ENCODE peak calls at places on chromosomes 3 and 15, in five cellular contexts. N is coronary artery; Y is CD4-positive, alpha-beta T cell; U is mammary epithelial cell; E is neural progenitor cell. Q is an unnamed sample.

GRCh38 chr3:38404286-38404685 is 49.4 kb upstream of the ACVR2B start:
- DNase-seq in N (no peak), Y (no peak), U (peak), E (no peak), Q (peak)

GRCh38 chr15:95440712-95441111 is 889.8 kb upstream of the NR2F2 start:
- DNase-seq in N (no peak), Y (no peak), U (no peak), E (no peak), Q (no peak)

GRCh38 chr3:40302784-40303183 is 6.7 kb upstream of the EIF1B start:
- DNase-seq in N (no peak), Y (no peak), U (no peak), E (no peak), Q (no peak)

GRCh38 chr15:38002883-38003477 is 68.5 kb downstream of the TMCO5A start:
- DNase-seq in N (peak), Y (no peak), U (peak), E (peak), Q (peak)

GRCh38 chr3:120418446-120418845 is 32.3 kb downstream of the FSTL1 start:
- DNase-seq in N (no peak), Y (no peak), U (no peak), E (no peak), Q (peak)

GRCh38 chr3:172595648-172596393 is 72.6 kb upstream of the TNFSF10 start:
- DNase-seq in N (no peak), Y (peak), U (peak), E (peak), Q (peak)

GRCh38 chr3:186032321-186032720 is 76.6 kb downstream of the ETV5 start:
- DNase-seq in N (no peak), Y (no peak), U (no peak), E (no peak), Q (no peak)

GRCh38 chr15:51341366-51342248 is at the start of gene GLDN:
- DNase-seq in N (peak), Y (no peak), U (peak), E (peak), Q (peak)

GRCh38 chr15:100373037-100373896 is 31.5 kb upstream of the ADAMTS17 start:
- DNase-seq in N (no peak), Y (no peak), U (no peak), E (peak), Q (no peak)

GRCh38 chr15:89444855-89445254 is 51.5 kb downstream of the RHCG start:
- DNase-seq in N (no peak), Y (no peak), U (no peak), E (peak), Q (no peak)

GRCh38 chr15:67433495-67434099 is 87.3 kb upstream of the C15orf61 start:
- DNase-seq in N (no peak), Y (no peak), U (peak), E (peak), Q (peak)

GRCh38 chr3:99515-99914 is 97.0 kb upstream of the CHL1 start:
- DNase-seq in N (no peak), Y (no peak), U (no peak), E (no peak), Q (no peak)

GRCh38 chr15:69916169-69916785 is 181.4 kb downstream of the TLE3 start:
- DNase-seq in N (peak), Y (no peak), U (no peak), E (no peak), Q (no peak)

GRCh38 chr3:53195602-53196574 is 34.9 kb downstream of the PRKCD start:
- DNase-seq in N (no peak), Y (peak), U (peak), E (peak), Q (peak)

DNA sequence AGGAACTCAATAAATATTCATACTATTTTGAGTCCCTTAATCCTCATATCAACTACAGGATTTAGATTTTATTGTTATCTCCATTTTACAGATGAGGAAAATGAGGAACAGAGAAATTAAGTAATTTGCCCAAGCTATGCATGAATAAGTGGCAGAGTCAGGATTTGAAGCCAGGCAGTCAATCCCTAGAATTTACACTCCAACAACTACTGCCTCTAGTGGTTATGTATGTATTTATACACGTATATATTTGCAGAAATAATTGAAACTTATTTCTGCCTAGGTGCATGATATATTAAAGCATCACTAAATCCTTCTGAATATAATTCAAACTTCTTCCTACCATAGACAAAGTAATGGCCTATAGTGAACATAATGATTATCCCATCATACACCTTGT is 137.4 kb downstream of the SERPINI1 start:
- DNase-seq in N (no peak), Y (no peak), U (no peak), E (no peak), Q (no peak)
- TF ChIP-seq CTCF in N (no peak), Y (no peak), U (peak), E (peak), Q (peak)

GRCh38 chr15:73755481-73755880 is 2.3 kb upstream of the INSYN1 start:
- DNase-seq in N (no peak), Y (no peak), U (no peak), E (no peak), Q (no peak)

GRCh38 chr15:73755946-73756345 is 2.8 kb upstream of the INSYN1 start:
- DNase-seq in N (no peak), Y (no peak), U (no peak), E (no peak), Q (no peak)

GRCh38 chr15:73752817-73753214 is 335 bp downstream of the INSYN1 start:
- DNase-seq in N (no peak), Y (no peak), U (no peak), E (peak), Q (no peak)

GRCh38 chr15:73753250-73754130 is at the start of gene INSYN1:
- DNase-seq in N (no peak), Y (no peak), U (no peak), E (peak), Q (peak)

GRCh38 chr15:73754461-73754860 is 1.3 kb upstream of the INSYN1 start:
- DNase-seq in N (no peak), Y (no peak), U (no peak), E (no peak), Q (no peak)
- TF ChIP-seq CTCF in N (no peak), Y (no peak), U (no peak), E (no peak), Q (no peak)

GRCh38 chr15:41906608-41907007 is 12.8 kb upstream of the SPTBN5 start:
- DNase-seq in N (no peak), Y (no peak), U (no peak), E (no peak), Q (no peak)
- TF ChIP-seq CTCF in N (no peak), Y (no peak), U (no peak), E (no peak), Q (no peak)

GRCh38 chr3:198090795-198091194 is 130.8 kb downstream of the LMLN start:
- DNase-seq in N (no peak), Y (no peak), U (no peak), E (no peak), Q (no peak)
- TF ChIP-seq CTCF in N (no peak), Y (no peak), U (no peak), E (no peak), Q (no peak)

DNA sequence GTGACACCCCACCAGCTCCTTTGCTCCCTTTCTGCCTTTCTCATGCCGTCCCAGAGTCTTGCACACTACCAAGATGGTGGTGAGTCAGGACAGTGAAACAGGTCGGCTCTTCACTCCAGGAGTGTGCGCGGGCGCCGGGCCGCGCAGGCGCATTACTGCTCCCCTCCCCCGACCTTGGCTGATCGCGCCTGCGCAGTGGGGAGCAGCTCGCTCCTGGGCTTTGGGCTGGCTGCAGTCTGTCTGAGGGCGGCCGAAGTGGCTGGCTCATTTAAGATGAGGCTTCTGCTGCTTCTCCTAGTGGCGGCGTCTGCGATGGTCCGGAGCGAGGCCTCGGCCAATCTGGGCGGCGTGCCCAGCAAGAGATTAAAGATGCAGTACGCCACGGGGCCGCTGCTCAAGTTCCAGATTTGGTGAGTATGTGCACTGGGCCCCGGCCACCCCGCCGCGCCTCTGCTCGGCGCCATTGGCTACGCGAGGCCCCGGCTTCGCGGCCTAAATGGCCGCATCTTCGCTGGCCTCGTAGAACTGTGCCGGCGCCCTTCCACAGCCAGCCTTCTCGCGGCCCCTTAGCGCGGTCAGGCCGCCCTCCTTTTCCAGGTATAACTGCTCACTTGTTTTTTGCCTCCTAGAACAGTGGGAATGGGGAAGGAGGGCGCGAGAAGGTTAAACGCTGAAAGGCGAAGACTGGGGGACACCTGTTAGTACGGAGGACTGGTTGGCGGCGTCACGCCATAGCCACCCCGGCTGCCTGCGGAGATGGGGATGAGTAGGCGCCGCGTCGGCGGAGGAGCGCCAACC is at the start of gene SELENOT:
- DNase-seq in N (peak), Y (peak), U (peak), E (peak), Q (peak)
- TF ChIP-seq CTCF in N (no peak), Y (no peak), U (peak), E (peak), Q (no peak)

DNA sequence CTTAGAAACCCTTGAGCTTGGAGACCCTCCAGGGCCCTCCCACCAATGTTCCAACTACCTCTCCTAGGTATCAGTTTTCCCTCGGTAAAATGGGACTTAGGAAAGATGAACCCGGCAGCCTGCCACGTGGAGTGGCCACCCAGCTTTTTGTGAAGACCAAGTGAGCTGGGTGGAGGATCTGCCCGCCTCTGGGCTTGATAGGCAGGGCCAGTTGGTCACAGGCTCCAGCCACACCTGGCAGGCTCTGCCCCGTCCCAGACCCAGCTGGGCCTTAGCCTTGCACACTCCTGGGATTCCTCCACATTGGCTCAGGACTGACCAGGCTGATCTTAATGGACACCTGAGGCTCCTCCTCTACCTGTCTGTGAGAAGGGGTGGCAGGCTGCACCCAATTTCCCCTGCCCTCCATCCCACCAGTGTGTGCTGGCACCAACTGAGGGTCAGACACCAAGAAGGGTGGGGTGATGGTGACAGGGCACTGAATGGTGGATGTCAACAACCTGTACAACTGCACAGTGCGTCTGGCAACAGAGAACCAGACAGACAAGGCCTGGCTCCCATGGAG is 761 bp upstream of the GRIP2 start:
- DNase-seq in N (no peak), Y (no peak), U (no peak), E (no peak), Q (no peak)
- TF ChIP-seq CTCF in N (no peak), Y (no peak), U (no peak), E (no peak), Q (no peak)

DNA sequence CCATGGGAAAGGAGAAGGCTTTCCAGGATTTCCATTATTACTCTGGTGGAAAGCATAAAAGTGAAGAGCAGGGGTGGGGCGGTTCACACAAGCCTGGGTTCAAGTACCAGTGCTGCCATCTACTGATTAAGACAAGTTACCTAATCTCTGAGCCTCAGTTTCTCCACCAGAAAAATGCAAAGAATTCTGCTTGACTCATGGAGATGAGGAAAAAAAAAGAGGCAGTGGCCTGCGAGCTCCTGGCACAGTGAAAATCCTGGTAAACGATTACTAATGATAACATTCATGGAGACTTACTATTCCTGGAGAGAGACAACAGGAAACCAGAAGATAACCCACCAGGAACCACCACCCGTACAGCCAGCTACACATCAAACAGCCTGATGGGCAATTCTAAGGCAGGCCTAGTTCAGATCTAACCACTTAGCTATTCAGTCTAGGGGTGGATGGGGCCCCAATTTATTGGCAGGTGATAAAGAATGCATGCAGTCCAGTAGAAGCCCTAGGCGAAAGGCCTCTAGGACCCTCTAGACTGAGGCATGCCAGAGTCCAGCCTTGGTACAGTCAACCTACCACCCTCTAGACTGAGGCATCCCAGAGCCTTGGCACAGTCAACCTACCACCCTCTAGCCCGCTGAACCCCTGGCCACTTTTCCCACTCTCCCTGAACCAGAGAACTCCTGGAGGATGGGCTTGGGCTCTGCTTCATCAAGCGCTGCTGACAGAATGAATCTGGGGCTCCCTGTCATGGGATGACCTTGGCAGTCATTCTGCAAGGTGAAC is 2.5 kb downstream of the AMOTL2 start:
- DNase-seq in N (no peak), Y (no peak), U (no peak), E (no peak), Q (no peak)
- TF ChIP-seq CTCF in N (no peak), Y (no peak), U (peak), E (no peak), Q (no peak)

GRCh38 chr3:192187485-192188051 is 539.8 kb downstream of the FGF12 start:
- DNase-seq in N (no peak), Y (no peak), U (no peak), E (peak), Q (peak)

GRCh38 chr3:192183109-192183508 is 544.2 kb downstream of the FGF12 start:
- DNase-seq in N (no peak), Y (no peak), U (no peak), E (no peak), Q (no peak)

GRCh38 chr3:192194081-192194480 is 533.3 kb downstream of the FGF12 start:
- DNase-seq in N (no peak), Y (no peak), U (no peak), E (peak), Q (no peak)

GRCh38 chr3:192186508-192186907 is 540.8 kb downstream of the FGF12 start:
- DNase-seq in N (no peak), Y (no peak), U (no peak), E (no peak), Q (no peak)

GRCh38 chr3:192188218-192188835 is 539.0 kb downstream of the FGF12 start:
- DNase-seq in N (no peak), Y (no peak), U (peak), E (peak), Q (peak)
- TF ChIP-seq CTCF in N (no peak), Y (peak), U (peak), E (peak), Q (peak)

GRCh38 chr3:160340351-160340750 is 58.7 kb downstream of the IFT80 start:
- DNase-seq in N (no peak), Y (no peak), U (no peak), E (no peak), Q (no peak)

GRCh38 chr3:160346511-160346910 is 52.5 kb downstream of the IFT80 start:
- DNase-seq in N (no peak), Y (no peak), U (no peak), E (no peak), Q (no peak)

DNA sequence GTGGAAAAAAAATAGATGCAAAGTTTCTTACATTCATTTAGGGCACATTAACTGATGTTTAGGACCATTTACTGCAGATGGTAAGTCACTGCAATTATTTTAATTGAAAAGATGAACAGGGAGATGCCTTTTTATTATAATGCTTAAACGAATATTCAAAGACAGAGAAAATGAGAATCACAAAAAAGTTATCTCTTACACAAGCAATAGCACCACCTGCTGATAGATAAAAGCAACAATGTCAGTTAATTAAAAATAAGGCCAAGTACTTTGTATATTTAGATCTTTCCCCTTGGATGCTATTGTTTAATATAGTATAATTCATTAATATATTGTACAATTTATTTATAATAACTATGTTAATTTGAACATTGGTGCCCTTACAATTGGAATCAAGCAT is 55.9 kb downstream of the IFT80 start:
- DNase-seq in N (no peak), Y (no peak), U (peak), E (peak), Q (peak)
- TF ChIP-seq CTCF in N (no peak), Y (no peak), U (peak), E (peak), Q (peak)

DNA sequence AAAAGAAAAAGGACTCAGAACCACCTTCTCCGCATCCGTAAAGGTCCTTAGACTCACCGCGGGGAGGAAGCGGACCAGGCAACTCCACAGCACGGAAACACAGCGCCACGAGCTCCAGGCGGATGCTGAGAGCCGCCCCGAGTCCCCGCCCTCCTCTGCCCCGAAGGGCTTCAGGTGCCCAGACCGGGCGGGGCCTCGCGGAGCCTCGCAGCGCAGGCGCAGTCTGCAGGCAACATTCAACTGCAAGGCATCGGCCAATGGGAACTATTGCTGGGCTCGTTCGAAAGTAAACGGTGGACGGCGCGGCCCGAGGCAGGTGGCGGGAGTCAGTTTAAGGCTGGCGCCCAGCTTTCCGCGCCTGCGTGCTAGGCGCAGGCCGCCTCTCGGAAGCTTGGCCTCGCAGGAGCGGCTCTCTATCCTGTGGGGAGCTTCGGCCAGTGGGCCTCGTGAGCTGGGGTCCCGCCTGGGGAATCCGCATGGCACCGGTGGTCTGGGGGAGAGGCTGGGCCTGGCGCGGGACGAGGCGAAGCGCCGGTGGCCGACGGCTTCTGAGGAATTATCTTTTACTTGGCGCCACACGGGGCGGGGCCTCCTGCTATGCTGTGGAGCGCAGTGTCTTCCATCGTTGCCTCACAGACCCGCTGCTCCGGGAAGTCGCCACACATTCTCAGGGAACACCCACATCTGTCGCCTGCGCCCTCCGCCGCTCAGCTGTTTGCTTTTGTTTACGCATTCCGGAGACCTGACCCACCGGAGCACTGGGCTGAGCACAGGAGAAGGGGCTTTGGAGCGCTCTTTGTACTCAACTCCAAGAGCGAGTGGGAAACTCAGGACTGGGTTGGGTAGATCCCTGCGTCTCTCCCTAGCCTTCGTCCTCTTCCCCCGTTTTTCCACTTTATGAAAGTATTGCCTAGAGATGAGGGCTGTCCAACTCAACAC is at the start of gene TRIM59:
- DNase-seq in N (peak), Y (peak), U (peak), E (peak), Q (peak)
- TF ChIP-seq CTCF in N (no peak), Y (no peak), U (peak), E (no peak), Q (no peak)